ENCODE peak calls at places on chromosomes 11 and 22, in four cellular contexts. B, V, N and X are unnamed samples.

GRCh38 chr11:19800162-19800561 is 87.5 kb downstream of the NAV2 start:
- DNase-seq in B (no peak), N (no peak), V (no peak), X (no peak)

GRCh38 chr11:130516868-130517505 is 68.5 kb downstream of the ADAMTS15 start:
- DNase-seq in N (no peak), V (no peak), B (no peak), X (no peak)

GRCh38 chr22:44445731-44446130 is 52.3 kb downstream of the RTL6 start:
- DNase-seq in N (no peak), B (no peak), V (peak), X (no peak)

GRCh38 chr11:99268895-99269294 is 248.1 kb downstream of the CNTN5 start:
- DNase-seq in V (no peak), B (no peak), N (no peak), X (no peak)

GRCh38 chr11:17020831-17021230 is 6.6 kb upstream of the PLEKHA7 start:
- DNase-seq in N (no peak), V (no peak), B (no peak), X (no peak)

GRCh38 chr22:46794491-46794890 is 32.0 kb downstream of the TBC1D22A start:
- DNase-seq in N (no peak), B (no peak), V (peak), X (peak)

GRCh38 chr22:19228174-19228573 is 49.6 kb upstream of the SLC25A1 start:
- DNase-seq in B (no peak), N (no peak), V (no peak), X (no peak)

GRCh38 chr22:49658902-49659280 is 168.8 kb downstream of the BRD1 start:
- DNase-seq in N (no peak), V (no peak), B (no peak), X (no peak)

GRCh38 chr22:19046287-19046686 is 75.9 kb downstream of the DGCR2 start:
- DNase-seq in B (no peak), N (no peak), V (no peak), X (no peak)

GRCh38 chr22:47686594-47687363 is 924.3 kb downstream of the TBC1D22A start:
- DNase-seq in V (no peak), N (no peak), B (no peak), X (peak)

GRCh38 chr22:43446881-43447280 is 35.1 kb downstream of the MPPED1 start:
- DNase-seq in N (no peak), B (peak), V (no peak), X (no peak)

GRCh38 chr11:131546218-131546895 is 175.9 kb downstream of the NTM start:
- DNase-seq in V (no peak), B (no peak), N (no peak), X (no peak)

GRCh38 chr11:7892751-7893356 is 38.2 kb downstream of the OR10A6 start:
- DNase-seq in V (no peak), N (peak), B (no peak), X (no peak)

GRCh38 chr22:28171135-28171534 is 252.1 kb upstream of the PITPNB start:
- DNase-seq in N (no peak), V (no peak), B (no peak), X (no peak)

GRCh38 chr22:23256986-23257888 is 76.9 kb downstream of the BCR start:
- DNase-seq in V (peak), B (peak), N (no peak), X (no peak)

GRCh38 chr11:117919326-117920275 is 9.6 kb downstream of the TMPRSS13 start:
- DNase-seq in V (peak), N (peak), B (no peak), X (no peak)

GRCh38 chr11:3904228-3904627 is 48.8 kb downstream of the STIM1 start:
- DNase-seq in N (no peak), V (no peak), B (no peak), X (no peak)

GRCh38 chr11:123061403-123062157 is at the start of gene HSPA8:
- DNase-seq in N (no peak), V (peak), B (peak), X (peak)

GRCh38 chr11:12386309-12386708 is 8.9 kb downstream of the PARVA start:
- DNase-seq in N (no peak), V (no peak), B (no peak), X (no peak)

GRCh38 chr11:125261471-125262087 is 97.0 kb downstream of the PKNOX2 start:
- DNase-seq in N (no peak), B (no peak), V (no peak), X (no peak)

GRCh38 chr11:13183094-13183825 is 94.3 kb upstream of the BMAL1 start:
- DNase-seq in N (peak), B (no peak), V (no peak), X (no peak)

GRCh38 chr11:99683933-99684332 is 663.2 kb downstream of the CNTN5 start:
- DNase-seq in V (no peak), N (no peak), B (no peak), X (no peak)

GRCh38 chr11:116162541-116163230 is 610.1 kb downstream of the BUD13 start:
- DNase-seq in N (no peak), V (no peak), B (no peak), X (peak)

GRCh38 chr11:119339581-119340334 is 925 bp downstream of the C1QTNF5 start:
- DNase-seq in V (peak), B (peak), N (peak), X (peak)

GRCh38 chr11:57764972-57765371 is 3.4 kb downstream of the CTNND1 start:
- DNase-seq in N (no peak), V (no peak), B (no peak), X (no peak)

GRCh38 chr22:26779929-26780328 is 122.5 kb downstream of the MIAT start:
- DNase-seq in N (no peak), B (no peak), V (no peak), X (no peak)

GRCh38 chr11:65851811-65852507 is 6.0 kb downstream of the CFL1 start:
- DNase-seq in B (no peak), V (peak), N (no peak), X (no peak)

GRCh38 chr11:38547464-38547863 is 1949.4 kb upstream of the RAG2 start:
- DNase-seq in B (no peak), V (no peak), N (no peak), X (no peak)

GRCh38 chr11:130606181-130606580 is 157.7 kb downstream of the ADAMTS15 start:
- DNase-seq in B (no peak), N (no peak), V (no peak), X (no peak)

GRCh38 chr22:29308791-29309262 is 2.4 kb downstream of the GAS2L1 start:
- DNase-seq in V (peak), N (peak), B (no peak), X (no peak)

DNA sequence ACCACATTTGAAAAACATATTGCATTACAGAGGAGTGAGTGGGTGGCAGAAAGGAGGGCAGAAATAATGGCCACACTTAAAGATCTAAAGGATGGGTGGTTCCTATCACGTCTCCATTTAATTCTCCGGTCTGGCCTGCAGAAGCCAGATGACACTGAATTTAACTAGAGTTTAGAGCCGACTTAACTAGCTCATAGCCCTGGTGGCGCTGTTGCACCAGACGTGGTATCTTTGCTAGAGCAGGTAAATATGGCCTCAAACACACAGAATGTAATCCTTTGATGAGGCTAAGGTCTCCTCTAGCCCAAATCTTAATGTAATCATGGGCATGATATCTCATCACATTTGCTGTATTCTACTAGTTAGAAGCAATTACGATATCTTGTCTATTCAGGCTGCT is 51.5 kb upstream of the GAL start:
- DNase-seq in B (peak), N (no peak), V (no peak), X (no peak)
- TF ChIP-seq CTCF in B (no peak), N (peak), V (no peak), X (peak)

GRCh38 chr11:64489831-64490441 is 101.1 kb upstream of the SLC22A12 start:
- DNase-seq in B (peak), N (peak), V (peak), X (no peak)
- TF ChIP-seq CTCF in B (no peak), N (peak), V (peak), X (peak)

GRCh38 chr11:102254047-102254446 is 63.2 kb upstream of the BIRC3 start:
- DNase-seq in N (no peak), V (no peak), B (no peak), X (no peak)
- TF ChIP-seq CTCF in N (peak), V (no peak), B (no peak), X (peak)

GRCh38 chr11:1228183-1228821 is 5.4 kb downstream of the MUC5B start:
- DNase-seq in B (no peak), N (no peak), V (peak), X (peak)

GRCh38 chr11:1226226-1226961 is 3.5 kb downstream of the MUC5B start:
- DNase-seq in V (peak), N (no peak), B (no peak), X (peak)

GRCh38 chr11:1227551-1228182 is 4.8 kb downstream of the MUC5B start:
- DNase-seq in N (no peak), V (peak), B (no peak), X (peak)

GRCh38 chr11:1225386-1226225 is 2.7 kb downstream of the MUC5B start:
- DNase-seq in N (no peak), B (no peak), V (peak), X (no peak)

DNA sequence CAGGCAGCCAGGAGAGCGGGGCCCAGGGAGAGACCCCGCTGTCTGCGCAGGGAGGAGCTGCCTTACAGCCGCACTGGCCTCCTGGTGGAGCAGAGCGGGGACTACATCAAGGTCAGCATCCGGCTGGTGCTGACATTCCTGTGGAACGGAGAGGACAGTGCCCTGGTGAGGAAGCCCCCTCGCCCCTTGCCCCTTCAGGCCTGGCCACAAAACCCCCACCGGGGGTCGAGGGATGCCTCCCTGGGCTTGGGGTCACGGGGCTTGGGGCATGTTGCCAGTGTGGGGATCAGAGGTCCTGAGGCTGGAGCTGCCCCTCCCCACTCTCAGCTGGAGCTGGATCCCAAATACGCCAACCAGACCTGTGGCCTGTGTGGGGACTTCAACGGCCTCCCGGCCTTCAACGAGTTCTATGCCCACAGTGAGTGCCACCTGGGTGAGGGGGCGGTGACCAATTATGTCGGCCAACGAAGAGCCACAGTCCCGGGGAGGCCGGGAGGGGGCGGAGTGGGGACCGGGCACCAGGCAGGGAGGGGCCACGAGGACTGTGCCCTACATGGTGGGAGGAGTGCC is 4.2 kb downstream of the MUC5B start:
- DNase-seq in V (peak), B (no peak), N (no peak), X (peak)
- TF ChIP-seq CTCF in V (no peak), B (no peak), N (no peak), X (peak)

GRCh38 chr11:93519179-93519578 is 24.0 kb downstream of the SMCO4 start:
- DNase-seq in B (no peak), N (no peak), V (no peak), X (no peak)

GRCh38 chr11:93524173-93524536 is 19.0 kb downstream of the SMCO4 start:
- DNase-seq in N (no peak), V (no peak), B (no peak), X (no peak)

GRCh38 chr11:93522448-93522847 is 20.7 kb downstream of the SMCO4 start:
- DNase-seq in V (no peak), B (no peak), N (no peak), X (no peak)

GRCh38 chr11:93518081-93518480 is 25.1 kb downstream of the SMCO4 start:
- DNase-seq in N (no peak), B (no peak), V (no peak), X (no peak)

DNA sequence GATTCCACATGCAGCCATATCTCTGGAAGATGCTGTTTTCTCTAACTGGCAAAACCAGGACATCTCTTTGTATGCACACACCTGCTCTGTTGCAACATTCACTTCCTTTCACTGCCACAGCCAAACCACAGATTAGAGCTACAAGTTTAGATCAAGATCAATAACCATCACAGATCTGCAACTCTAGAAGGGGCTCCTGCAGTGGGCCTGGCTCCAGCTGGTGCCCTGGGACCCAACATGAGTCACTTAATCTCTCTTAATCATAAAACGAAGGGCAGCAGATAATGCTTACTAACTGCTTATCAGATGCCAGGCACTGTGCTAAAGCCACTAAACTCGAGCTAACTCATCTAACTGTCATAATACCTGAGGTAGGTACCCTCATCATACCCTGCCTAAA is 22.1 kb downstream of the SMCO4 start:
- DNase-seq in V (no peak), N (no peak), B (no peak), X (no peak)
- TF ChIP-seq CTCF in V (no peak), N (no peak), B (no peak), X (no peak)

GRCh38 chr22:37418627-37419369 is 8.5 kb downstream of the ELFN2 start:
- DNase-seq in V (no peak), N (no peak), B (no peak), X (no peak)
- TF ChIP-seq CTCF in V (no peak), N (no peak), B (no peak), X (no peak)

GRCh38 chr11:132920391-132921095 is 611.8 kb downstream of the OPCML start:
- DNase-seq in V (no peak), N (no peak), B (no peak), X (no peak)
- TF ChIP-seq CTCF in V (no peak), N (no peak), B (no peak), X (no peak)

DNA sequence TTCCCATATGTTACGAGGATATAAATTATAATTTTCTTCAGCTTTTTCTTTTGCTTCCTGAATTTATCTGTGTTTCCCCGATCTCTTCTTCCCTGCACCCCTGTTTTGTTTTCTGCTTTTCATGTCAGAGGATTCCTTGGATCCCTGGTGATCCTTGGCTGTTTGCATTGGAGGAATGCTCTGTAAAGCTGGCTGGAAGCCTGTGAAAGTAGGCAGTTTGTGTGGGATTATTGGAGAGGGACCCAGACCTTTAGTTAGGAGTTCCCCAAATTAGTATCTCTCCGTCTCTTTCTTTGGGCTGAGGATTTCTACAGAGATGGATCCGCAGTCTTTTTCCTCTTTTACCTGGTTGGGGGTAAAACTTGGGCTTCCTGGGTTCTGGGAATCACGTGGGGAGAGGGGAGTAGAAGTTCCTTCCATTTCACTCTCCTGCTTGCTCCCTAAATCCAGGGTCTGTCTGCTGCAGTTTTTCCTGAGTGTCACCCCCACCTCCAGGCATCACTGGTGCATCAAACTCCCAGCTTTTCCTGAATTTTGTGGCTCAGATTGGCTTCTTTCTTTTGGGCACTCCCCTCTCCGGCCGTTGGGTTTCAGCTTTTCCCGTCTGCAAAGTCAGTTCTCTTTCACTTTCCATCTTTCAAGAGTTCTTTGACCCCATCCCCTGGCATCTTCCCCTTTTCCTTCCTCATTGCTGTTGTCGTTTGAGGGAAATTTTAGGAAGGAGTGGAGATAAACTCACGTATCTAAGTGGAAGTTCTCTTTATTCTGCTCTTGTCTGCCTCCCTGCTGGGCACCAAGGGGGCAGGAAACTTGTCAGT is 79.1 kb upstream of the ALX4 start:
- DNase-seq in B (no peak), V (no peak), N (no peak), X (no peak)
- TF ChIP-seq CTCF in B (no peak), V (no peak), N (no peak), X (no peak)

GRCh38 chr11:59668188-59668949 is 468 bp downstream of the PATL1 start:
- DNase-seq in V (peak), N (peak), B (peak), X (no peak)
- TF ChIP-seq CTCF in V (peak), N (no peak), B (no peak), X (peak)